ENCODE peak calls at places on chromosomes 1 and 21, in nine cellular contexts. S is T-helper 2 cell; C is iris pigment epithelial cell; Y is WERI-Rb-1; H is NB4; L is stimulated activated CD4-positive, alpha-beta T cell treated with anti-CD3 and anti-CD28 coated beads, Interleukin-1b, Interleukin-23, amount 100 ng/mL, for 24 hours; O is NT2/D1; F is lower lobe of right lung; K is BE2C. A is an unnamed sample.

GRCh38 chr1:217889401-217889800 is 258.3 kb downstream of the SPATA17 start:
- DNase-seq in S (no peak), C (peak), Y (peak), H (peak), L (no peak), O (peak), F (no peak), K (peak), A (no peak)

GRCh38 chr1:89607888-89608626 is 24.9 kb upstream of the LRRC8C start:
- DNase-seq in S (peak), C (no peak), Y (no peak), H (no peak), L (no peak), O (no peak), F (no peak), K (no peak), A (no peak)

GRCh38 chr1:33301273-33301984 is 19.5 kb downstream of the A3GALT2 start:
- DNase-seq in S (no peak), C (peak), Y (no peak), H (no peak), L (no peak), O (no peak), F (no peak), K (no peak), A (peak)

GRCh38 chr1:45215485-45216199 is 9.2 kb upstream of the ZSWIM5 start:
- DNase-seq in S (no peak), C (no peak), Y (no peak), H (no peak), L (no peak), O (no peak), F (no peak), K (no peak), A (no peak)

GRCh38 chr1:247212012-247212411 is 40.2 kb upstream of the ZNF124 start:
- DNase-seq in S (peak), C (no peak), Y (no peak), H (no peak), L (no peak), O (no peak), F (no peak), K (no peak), A (no peak)

GRCh38 chr1:217627431-217627830 is 3.5 kb downstream of the GPATCH2 start:
- DNase-seq in S (no peak), C (no peak), Y (no peak), H (no peak), L (no peak), O (no peak), F (no peak), K (no peak), A (no peak)

GRCh38 chr1:171191992-171192391 is 6.9 kb downstream of the FMO2 start:
- DNase-seq in S (no peak), C (peak), Y (no peak), H (no peak), L (no peak), O (no peak), F (no peak), K (no peak), A (no peak)

GRCh38 chr1:165069829-165070228 is 286.7 kb downstream of the LMX1A start:
- DNase-seq in S (no peak), C (no peak), Y (no peak), H (no peak), L (no peak), O (no peak), F (no peak), K (no peak), A (no peak)

GRCh38 chr1:209073879-209074278 is 509.6 kb upstream of the CAMK1G start:
- DNase-seq in S (no peak), C (no peak), Y (no peak), H (no peak), L (no peak), O (no peak), F (no peak), K (no peak), A (no peak)

GRCh38 chr1:234315091-234315541 is 58.1 kb upstream of the COA6 start:
- DNase-seq in S (peak), C (peak), Y (no peak), H (peak), L (no peak), O (no peak), F (no peak), K (no peak), A (peak)

GRCh38 chr1:159798893-159799292 is 3.3 kb upstream of the FCRL6 start:
- DNase-seq in S (peak), C (peak), Y (peak), H (peak), L (peak), O (peak), F (no peak), K (peak), A (peak)

GRCh38 chr1:87399264-87399663 is 70.6 kb downstream of the LMO4 start:
- DNase-seq in S (no peak), C (no peak), Y (no peak), H (no peak), L (no peak), O (no peak), F (no peak), K (no peak), A (no peak)

GRCh38 chr1:105664495-105664894 is 1392.0 kb upstream of the PRMT6 start:
- DNase-seq in S (no peak), C (peak), Y (no peak), H (no peak), L (no peak), O (no peak), F (no peak), K (no peak), A (no peak)

GRCh38 chr1:164784960-164785359 is 226.0 kb downstream of the PBX1 start:
- DNase-seq in S (no peak), C (no peak), Y (no peak), H (no peak), L (no peak), O (no peak), F (no peak), K (no peak), A (no peak)

GRCh38 chr1:226875641-226876295 is 5.4 kb downstream of the PSEN2 start:
- DNase-seq in S (no peak), C (peak), Y (peak), H (no peak), L (no peak), O (no peak), F (peak), K (no peak), A (no peak)

GRCh38 chr1:232844791-232845190 is 39.6 kb downstream of the MAP10 start:
- DNase-seq in S (no peak), C (peak), Y (no peak), H (no peak), L (no peak), O (no peak), F (no peak), K (no peak), A (no peak)

GRCh38 chr1:12527564-12527963 is 90.4 kb downstream of the DHRS3 start:
- DNase-seq in S (no peak), C (no peak), Y (no peak), H (no peak), L (no peak), O (no peak), F (peak), K (no peak), A (no peak)

GRCh38 chr1:66446261-66447001 is 87.5 kb upstream of the SGIP1 start:
- DNase-seq in S (peak), C (peak), Y (peak), H (peak), L (no peak), O (peak), F (no peak), K (peak), A (peak)

GRCh38 chr21:43303240-43304178 is 123.4 kb downstream of the SIK1 start:
- DNase-seq in S (no peak), C (no peak), Y (no peak), H (no peak), L (no peak), O (no peak), F (no peak), K (peak), A (no peak)

GRCh38 chr1:237470712-237471310 is 419.9 kb downstream of the ZP4 start:
- DNase-seq in S (peak), C (no peak), Y (no peak), H (peak), L (no peak), O (peak), F (no peak), K (peak), A (no peak)

GRCh38 chr21:37266515-37267221 is 466 bp downstream of the VPS26C start:
- DNase-seq in S (no peak), C (peak), Y (no peak), H (peak), L (no peak), O (peak), F (peak), K (peak), A (peak)

GRCh38 chr1:100835866-100836842 is 58.5 kb downstream of the EXTL2 start:
- DNase-seq in S (no peak), C (peak), Y (no peak), H (no peak), L (no peak), O (no peak), F (no peak), K (no peak), A (no peak)

GRCh38 chr1:3530931-3531818 is 76.7 kb downstream of the ARHGEF16 start:
- DNase-seq in S (peak), C (peak), Y (peak), H (peak), L (peak), O (peak), F (peak), K (peak), A (peak)

GRCh38 chr1:149987297-149987595 is 23.3 kb downstream of the OTUD7B start:
- DNase-seq in S (no peak), C (no peak), Y (no peak), H (no peak), L (no peak), O (no peak), F (no peak), K (no peak), A (no peak)

GRCh38 chr1:41343790-41344679 is 17.2 kb upstream of the FOXO6 start:
- DNase-seq in S (no peak), C (no peak), Y (no peak), H (peak), L (no peak), O (no peak), F (no peak), K (no peak), A (no peak)

A was measured in HFFc6.